ENCODE peak calls at places on chromosomes 6 and 20, in ten cellular contexts. R is progenitor cell of endocrine pancreas, F is foreskin keratinocyte, E is tibial artery, P is T-helper 1 cell, Y is HEK293T, H is MCF 10A, U is AG10803, J is A549, X is KG1. I is an unnamed sample.
A peak's percentile ranks its signal among the peaks of the same experiment; 100 is the strongest.

GRCh38 chr6:132813173-132813856 is 1.1 kb upstream of the RPS12 start:
- DNase-seq in F (peak; percentile 59), U (peak; percentile 30), Y (no peak), R (peak; percentile 14), P (peak; percentile 26), H (peak; percentile 67), E (peak; percentile 70), J (no peak), X (peak; percentile 55), I (no peak)

GRCh38 chr6:96939019-96939805 is 14.7 kb downstream of the KLHL32 start:
- DNase-seq in P (no peak), J (no peak), E (no peak), H (peak; percentile 89), Y (no peak), X (no peak), F (peak; percentile 79), R (no peak), U (peak; percentile 61), I (peak; percentile 40)

GRCh38 chr6:37525460-37526357 is 26.0 kb upstream of the CCDC167 start:
- DNase-seq in R (no peak), E (no peak), F (no peak), H (peak; percentile 38), U (no peak), Y (peak; percentile 25), X (peak; percentile 17), J (no peak), P (no peak), I (no peak)

GRCh38 chr6:136873733-136874132 is 48.4 kb upstream of the SLC35D3 start:
- DNase-seq in U (no peak), R (no peak), J (no peak), P (no peak), E (no peak), Y (no peak), X (no peak), F (peak; percentile 18), H (peak; percentile 14), I (no peak)

GRCh38 chr6:108736832-108737231 is 111.4 kb upstream of the ARMC2 start:
- DNase-seq in P (no peak), J (peak; percentile 26), F (peak; percentile 94), Y (no peak), X (no peak), R (no peak), U (peak; percentile 71), E (peak; percentile 79), H (peak; percentile 92), I (peak; percentile 64)

GRCh38 chr6:56906752-56907151 is 48.2 kb upstream of the BEND6 start:
- DNase-seq in H (no peak), E (no peak), F (no peak), X (no peak), R (no peak), Y (no peak), P (no peak), U (peak; percentile 54), J (no peak), I (no peak)

GRCh38 chr6:167476844-167477595 is 152.1 kb downstream of the TTLL2 start:
- DNase-seq in U (no peak), Y (no peak), P (no peak), J (no peak), R (no peak), X (no peak), F (no peak), H (no peak), E (no peak), I (no peak)

GRCh38 chr6:82987951-82988350 is 77.7 kb downstream of the UBE3D start:
- DNase-seq in H (no peak), P (no peak), Y (no peak), U (peak; percentile 59), X (no peak), F (no peak), J (no peak), R (no peak), E (no peak), I (no peak)

GRCh38 chr6:12420626-12421025 is 130.5 kb downstream of the EDN1 start:
- DNase-seq in F (peak; percentile 90), R (no peak), H (peak; percentile 9), P (no peak), E (no peak), X (no peak), U (peak; percentile 54), J (no peak), Y (no peak), I (peak; percentile 96)

GRCh38 chr6:161010418-161010817 is 18.8 kb downstream of the MAP3K4 start:
- DNase-seq in P (no peak), R (no peak), E (no peak), J (no peak), H (peak; percentile 14), X (no peak), U (peak; percentile 39), F (no peak), Y (no peak), I (no peak)

GRCh38 chr6:135325624-135326424 is 144.7 kb downstream of the MYB start:
- DNase-seq in Y (no peak), J (no peak), X (no peak), H (peak; percentile 18), P (no peak), R (no peak), E (no peak), F (peak; percentile 13), U (peak; percentile 0), I (no peak)

GRCh38 chr6:145112711-145113148 is 622.6 kb downstream of the EPM2A start:
- DNase-seq in E (no peak), Y (no peak), P (no peak), J (no peak), U (peak; percentile 5), R (no peak), H (peak; percentile 38), F (no peak), X (no peak), I (peak; percentile 12)

GRCh38 chr6:13689511-13690256 is 22.0 kb downstream of the RANBP9 start:
- DNase-seq in F (no peak), P (no peak), X (no peak), H (no peak), E (no peak), U (peak; percentile 66), R (no peak), Y (no peak), J (no peak), I (no peak)

GRCh38 chr6:41428995-41429417 is 93.6 kb downstream of the NCR2 start:
- DNase-seq in J (no peak), Y (no peak), R (no peak), X (no peak), H (no peak), F (no peak), P (no peak), E (peak; percentile 85), U (peak; percentile 61), I (no peak)

GRCh38 chr20:33165416-33166055 is 2.4 kb upstream of the BPIFA2 start:
- DNase-seq in H (no peak), J (no peak), Y (no peak), P (no peak), X (no peak), R (no peak), U (no peak), E (no peak), F (no peak), I (no peak)

GRCh38 chr20:20021835-20022234 is 4.7 kb downstream of the NAA20 start:
- DNase-seq in R (no peak), J (no peak), X (no peak), H (no peak), E (no peak), U (no peak), F (no peak), P (no peak), Y (no peak), I (no peak)

GRCh38 chr20:34318609-34319443 is 15.7 kb upstream of the AHCY start:
- DNase-seq in X (no peak), F (no peak), H (no peak), U (no peak), E (no peak), Y (no peak), J (no peak), R (no peak), P (no peak), I (no peak)

GRCh38 chr6:129183681-129184216 is 300.8 kb downstream of the LAMA2 start:
- DNase-seq in Y (no peak), H (peak; percentile 11), P (no peak), U (no peak), F (peak; percentile 81), J (no peak), E (no peak), X (no peak), R (no peak), I (no peak)

GRCh38 chr6:107822154-107823046 is 1.7 kb downstream of the SCML4 start:
- DNase-seq in R (no peak), U (no peak), F (no peak), H (no peak), E (no peak), J (no peak), X (peak; percentile 64), P (peak; percentile 47), Y (no peak), I (no peak)

GRCh38 chr6:82506526-82506925 is 142.9 kb downstream of the TPBG start:
- DNase-seq in H (peak; percentile 36), E (no peak), R (no peak), X (no peak), F (peak; percentile 32), J (peak; percentile 36), P (no peak), U (no peak), Y (no peak), I (no peak)

GRCh38 chr6:20454201-20454824 is 52.6 kb downstream of the E2F3 start:
- DNase-seq in P (peak; percentile 19), H (no peak), E (no peak), J (no peak), Y (no peak), R (no peak), F (no peak), X (no peak), U (no peak), I (no peak)

GRCh38 chr6:163459536-163459935 is 45.0 kb downstream of the QKI start:
- DNase-seq in U (no peak), R (no peak), H (no peak), F (no peak), E (no peak), Y (no peak), X (no peak), J (no peak), P (no peak), I (no peak)

GRCh38 chr6:134065706-134066105 is 13.3 kb upstream of the SLC2A12 start:
- DNase-seq in U (peak; percentile 13), R (no peak), H (peak; percentile 49), F (no peak), Y (peak; percentile 45), P (no peak), E (no peak), X (no peak), J (no peak), I (no peak)

GRCh38 chr6:82915666-82916065 is 150.0 kb downstream of the UBE3D start:
- DNase-seq in H (no peak), Y (no peak), E (no peak), J (no peak), U (no peak), P (no peak), R (no peak), F (no peak), X (no peak), I (peak; percentile 22)

GRCh38 chr6:18087396-18088165 is 34.9 kb downstream of the NHLRC1 start:
- DNase-seq in X (no peak), P (no peak), U (no peak), F (no peak), H (no peak), R (no peak), J (no peak), E (no peak), Y (no peak), I (no peak)

GRCh38 chr20:45407067-45407745 is 883 bp upstream of the DBNDD2 start:
- DNase-seq in J (no peak), U (peak; percentile 28), P (no peak), R (peak; percentile 28), H (no peak), F (peak; percentile 38), E (peak; percentile 87), X (no peak), Y (peak; percentile 17), I (no peak)

GRCh38 chr6:140379919-140380318 is 1005.5 kb upstream of the CITED2 start:
- DNase-seq in R (no peak), F (no peak), Y (no peak), H (no peak), P (no peak), X (no peak), J (no peak), U (peak; percentile 94), E (no peak), I (no peak)

I was measured in epithelial cell of prostate.